ENCODE peak calls at places on chromosomes 11 and 22, in seven cellular contexts. L is anterior cingulate cortex; W is colonic mucosa; R is activated CD8-positive, alpha-beta memory T cell treated with anti-CD3 and anti-CD28 coated beads, Interleukin-2, amount 50 U/mL, for 48 hours; I is stimulated activated CD8-positive, alpha-beta memory T cell treated with anti-CD3 and anti-CD28 coated beads, Interleukin-15, amount 100 ng/mL, for 1 hour; J is KBM-7; N is A673. A is an unnamed sample.

GRCh38 chr11:75443043-75443442 is 10.0 kb upstream of the KLHL35 start:
- DNase-seq in L (no peak), W (no peak), R (no peak), I (no peak), J (no peak), N (no peak), A (no peak)

GRCh38 chr11:36149538-36150242 is 139.5 kb downstream of the COMMD9 start:
- DNase-seq in L (no peak), W (peak; percentile 31), R (peak; percentile 54), I (no peak), J (peak; percentile 68), N (peak; percentile 97), A (peak; percentile 85)

GRCh38 chr11:89381094-89381493 is 110.1 kb downstream of the NOX4 start:
- DNase-seq in L (no peak), W (no peak), R (no peak), I (no peak), J (no peak), N (peak; percentile 4), A (no peak)

GRCh38 chr11:88434333-88434976 is 96.9 kb upstream of the CTSC start:
- DNase-seq in L (no peak), W (no peak), R (no peak), I (no peak), J (no peak), N (no peak), A (no peak)

GRCh38 chr11:106152013-106152412 is 74.6 kb downstream of the AASDHPPT start:
- DNase-seq in L (no peak), W (no peak), R (no peak), I (no peak), J (no peak), N (no peak), A (peak; percentile 27)

GRCh38 chr11:70158201-70158600 is 44.9 kb upstream of the FADD start:
- DNase-seq in L (no peak), W (no peak), R (no peak), I (no peak), J (no peak), N (no peak), A (no peak)

GRCh38 chr22:21691773-21692172 is 26.0 kb downstream of the PPIL2 start:
- DNase-seq in L (no peak), W (no peak), R (no peak), I (no peak), J (no peak), N (no peak), A (no peak)

GRCh38 chr11:119369035-119369925 is 12.2 kb downstream of the USP2 start:
- DNase-seq in L (no peak), W (peak; percentile 63), R (no peak), I (no peak), J (no peak), N (no peak), A (no peak)

GRCh38 chr11:46112961-46113617 is 8.2 kb downstream of the PHF21A start:
- DNase-seq in L (no peak), W (peak; percentile 39), R (no peak), I (no peak), J (peak; percentile 73), N (peak; percentile 96), A (peak; percentile 30)

GRCh38 chr11:128405693-128406364 is 181.5 kb downstream of the ETS1 start:
- DNase-seq in L (no peak), W (no peak), R (no peak), I (no peak), J (no peak), N (no peak), A (no peak)

GRCh38 chr11:79331251-79331901 is 109.5 kb downstream of the TENM4 start:
- DNase-seq in L (no peak), W (no peak), R (no peak), I (no peak), J (no peak), N (no peak), A (no peak)

GRCh38 chr11:73178092-73178539 is 36.0 kb upstream of the FCHSD2 start:
- DNase-seq in L (peak; percentile 42), W (peak; percentile 82), R (peak; percentile 82), I (peak; percentile 67), J (peak; percentile 80), N (peak; percentile 90), A (peak; percentile 76)

GRCh38 chr11:103619938-103620337 is 416.5 kb upstream of the DDI1 start:
- DNase-seq in L (no peak), W (no peak), R (no peak), I (no peak), J (no peak), N (no peak), A (no peak)

GRCh38 chr11:133903056-133903455 is 53.7 kb downstream of the IGSF9B start:
- DNase-seq in L (no peak), W (no peak), R (peak; percentile 32), I (no peak), J (no peak), N (no peak), A (no peak)

GRCh38 chr11:118002010-118002540 is 15.9 kb downstream of the IL10RA start:
- DNase-seq in L (no peak), W (no peak), R (peak; percentile 84), I (no peak), J (no peak), N (no peak), A (no peak)

GRCh38 chr11:12741671-12742216 is 67.5 kb downstream of the TEAD1 start:
- DNase-seq in L (no peak), W (no peak), R (no peak), I (no peak), J (no peak), N (no peak), A (no peak)

GRCh38 chr11:108871152-108871551 is 206.3 kb downstream of the DDX10 start:
- DNase-seq in L (no peak), W (no peak), R (no peak), I (no peak), J (no peak), N (peak; percentile 76), A (no peak)

GRCh38 chr11:112172362-112172994 is 2.8 kb upstream of the BCO2 start:
- DNase-seq in L (no peak), W (no peak), R (no peak), I (no peak), J (no peak), N (no peak), A (no peak)

GRCh38 chr11:45233121-45233803 is 52.9 kb downstream of the SYT13 start:
- DNase-seq in L (no peak), W (peak; percentile 71), R (peak; percentile 83), I (peak; percentile 16), J (peak; percentile 79), N (peak; percentile 83), A (peak; percentile 47)

GRCh38 chr11:5204787-5205186 is 4.3 kb upstream of the OR51V1 start:
- DNase-seq in L (no peak), W (no peak), R (no peak), I (no peak), J (peak; percentile 34), N (no peak), A (no peak)

GRCh38 chr11:108319541-108320145 is 96.8 kb downstream of the ATM start:
- DNase-seq in L (no peak), W (no peak), R (no peak), I (no peak), J (no peak), N (no peak), A (no peak)

GRCh38 chr11:2382927-2383822 is 6.1 kb downstream of the CD81 start:
- DNase-seq in L (no peak), W (no peak), R (no peak), I (no peak), J (no peak), N (no peak), A (no peak)

GRCh38 chr11:57279131-57279530 is 42.1 kb upstream of the APLNR start:
- DNase-seq in L (no peak), W (no peak), R (no peak), I (no peak), J (no peak), N (no peak), A (peak; percentile 29)

GRCh38 chr11:118290923-118291322 is 13.6 kb upstream of the CD3E start:
- DNase-seq in L (no peak), W (peak; percentile 75), R (no peak), I (no peak), J (peak; percentile 73), N (no peak), A (peak; percentile 46)

GRCh38 chr22:32482708-32483107 is 8.1 kb downstream of the FBXO7 start:
- DNase-seq in L (no peak), W (no peak), R (no peak), I (no peak), J (no peak), N (no peak), A (no peak)

A was measured in lower leg skin.